ENCODE peak calls at places on chromosomes 2 and 18, in six cellular contexts. F is globus pallidus, K is chondrocyte, S is HT1080, W is EH, M is adipocyte. E is an unnamed sample.
A peak's percentile ranks its signal among the peaks of the same experiment; 100 is the strongest.

GRCh38 chr2:205612661-205613060 is 69.6 kb upstream of the NRP2 start:
- DNase-seq in M (no peak), S (no peak), F (no peak), W (no peak), K (no peak), E (no peak)

GRCh38 chr2:44774826-44775492 is 166.5 kb upstream of the SIX3 start:
- DNase-seq in S (no peak), W (no peak), M (no peak), F (no peak), K (no peak), E (no peak)

GRCh38 chr2:205766765-205767359 is 84.6 kb downstream of the NRP2 start:
- DNase-seq in K (no peak), S (peak; percentile 41), M (peak; percentile 86), F (peak; percentile 55), W (peak; percentile 67), E (peak; percentile 21)

GRCh38 chr2:42951263-42951938 is 159.0 kb upstream of the HAAO start:
- DNase-seq in K (no peak), F (peak; percentile 41), S (no peak), M (no peak), W (peak; percentile 86), E (no peak)

GRCh38 chr2:187877391-187877790 is 323.2 kb upstream of the TFPI start:
- DNase-seq in W (no peak), M (no peak), S (no peak), F (peak; percentile 52), K (no peak), E (no peak)

GRCh38 chr2:196131384-196131861 is 40.0 kb downstream of the STK17B start:
- DNase-seq in W (peak; percentile 54), S (peak; percentile 79), K (no peak), F (no peak), M (peak; percentile 45), E (peak; percentile 50)

GRCh38 chr2:152054593-152054992 is 44.3 kb downstream of the CACNB4 start:
- DNase-seq in W (peak; percentile 87), K (no peak), S (peak; percentile 81), M (peak; percentile 56), F (no peak), E (no peak)

GRCh38 chr18:79056827-79057367 is 12.3 kb upstream of the ATP9B start:
- DNase-seq in S (no peak), W (no peak), K (no peak), F (no peak), M (no peak), E (no peak)

GRCh38 chr18:11323359-11323819 is 174.0 kb upstream of the PIEZO2 start:
- DNase-seq in W (peak; percentile 94), K (no peak), S (peak; percentile 77), M (peak; percentile 59), F (no peak), E (no peak)

GRCh38 chr2:64311948-64312621 is 141.9 kb upstream of the LGALSL start:
- DNase-seq in K (no peak), F (peak; percentile 90), S (peak; percentile 68), M (peak; percentile 96), W (peak; percentile 90), E (no peak)

GRCh38 chr2:216807861-216808272 is 52.0 kb downstream of the TNP1 start:
- DNase-seq in K (no peak), W (peak; percentile 30), F (no peak), M (no peak), S (peak; percentile 47), E (no peak)

GRCh38 chr2:224584111-224584764 is 925 bp downstream of the CUL3 start:
- DNase-seq in M (peak; percentile 73), K (no peak), S (peak; percentile 20), W (peak; percentile 61), F (peak; percentile 47), E (peak; percentile 21)

GRCh38 chr2:218883491-218884490 is 3.1 kb downstream of the WNT10A start:
- DNase-seq in W (peak; percentile 25), M (peak; percentile 71), F (no peak), K (peak; percentile 73), S (no peak), E (peak; percentile 45)

GRCh38 chr2:152583512-152584188 is 133.6 kb downstream of the PRPF40A start:
- DNase-seq in K (no peak), M (no peak), F (no peak), S (no peak), W (no peak), E (no peak)

GRCh38 chr2:41791523-41791922 is 256.3 kb upstream of the PKDCC start:
- DNase-seq in W (peak; percentile 52), S (no peak), M (peak; percentile 50), K (no peak), F (no peak), E (no peak)

GRCh38 chr2:112712903-112713584 is 7.8 kb upstream of the NT5DC4 start:
- DNase-seq in S (peak; percentile 52), M (peak; percentile 25), K (no peak), F (no peak), W (peak; percentile 58), E (no peak)

GRCh38 chr2:157692768-157693167 is 64.1 kb upstream of the ACVR1C start:
- DNase-seq in K (no peak), M (peak; percentile 13), S (peak; percentile 97), F (no peak), W (peak; percentile 92), E (no peak)

GRCh38 chr2:24588294-24588693 is 97.2 kb downstream of the NCOA1 start:
- DNase-seq in W (no peak), K (no peak), S (no peak), M (no peak), F (no peak), E (no peak)

GRCh38 chr2:84427235-84428138 is 31.6 kb downstream of the SUCLG1 start:
- DNase-seq in M (peak; percentile 60), K (no peak), F (no peak), W (peak; percentile 65), S (no peak), E (no peak)

GRCh38 chr18:50286391-50287027 is 983 bp downstream of the CXXC1 start:
- DNase-seq in M (peak; percentile 27), S (peak; percentile 75), K (no peak), W (peak; percentile 59), F (no peak), E (no peak)

GRCh38 chr18:3380384-3380961 is 69.5 kb upstream of the TGIF1 start:
- DNase-seq in W (peak; percentile 26), M (no peak), K (no peak), S (peak; percentile 85), F (no peak), E (peak; percentile 35)

GRCh38 chr2:24885221-24886113 is 34.6 kb downstream of the ADCY3 start:
- DNase-seq in K (no peak), M (no peak), W (no peak), S (no peak), F (no peak), E (no peak)

GRCh38 chr2:235148201-235149170 is 196.7 kb downstream of the SH3BP4 start:
- DNase-seq in M (no peak), S (no peak), F (peak; percentile 55), K (no peak), W (no peak), E (no peak)

GRCh38 chr2:219689676-219690628 is 62.5 kb downstream of the SLC4A3 start:
- DNase-seq in F (peak; percentile 35), S (peak; percentile 75), M (peak; percentile 77), K (no peak), W (peak; percentile 74), E (peak; percentile 29)

GRCh38 chr18:5542393-5543035 is 1.3 kb downstream of the EPB41L3 start:
- DNase-seq in M (peak; percentile 82), F (no peak), S (peak; percentile 54), K (no peak), W (peak; percentile 3), E (no peak)

GRCh38 chr2:60516383-60516811 is 37.1 kb downstream of the BCL11A start:
- DNase-seq in W (peak; percentile 95), F (no peak), S (peak; percentile 75), K (no peak), M (peak; percentile 82), E (no peak)

GRCh38 chr2:20143263-20143662 is 81.7 kb downstream of the SDC1 start:
- DNase-seq in F (no peak), S (no peak), K (no peak), W (peak; percentile 75), M (no peak), E (no peak)

GRCh38 chr2:61493523-61493942 is 22.6 kb upstream of the USP34 start:
- DNase-seq in S (peak; percentile 69), W (peak; percentile 46), K (no peak), F (no peak), M (peak; percentile 27), E (peak; percentile 18)

E was measured in CD4-positive, alpha-beta memory T cell.